ENCODE peak calls at places on chromosomes 6 and 20, in five cellular contexts. One of them, this sample, is unnamed.

GRCh38 chr6:46501136-46502089 is 10.2 kb upstream of the RCAN2 start:
- DNase-seq in NCI-H69: no peak
- DNase-seq in stimulated activated CD4-positive, alpha-beta T cell treated with anti-CD3 and anti-CD28 coated beads, Interleukin-2, amount 100 ng/mL, for 48 hours: no peak
- DNase-seq in NCI-H1694 treated with DMSO at 0.1 percent for 48 hours: no peak
- DNase-seq in G401: no peak
- DNase-seq in this sample: no peak

GRCh38 chr6:158474961-158475343 is 84.9 kb upstream of the TMEM181 start:
- DNase-seq in NCI-H69: peak
- DNase-seq in stimulated activated CD4-positive, alpha-beta T cell treated with anti-CD3 and anti-CD28 coated beads, Interleukin-2, amount 100 ng/mL, for 48 hours: no peak
- DNase-seq in NCI-H1694 treated with DMSO at 0.1 percent for 48 hours: no peak
- DNase-seq in G401: no peak
- DNase-seq in this sample: no peak

GRCh38 chr6:36028088-36028886 is 679 bp downstream of the MAPK14 start:
- DNase-seq in NCI-H69: peak
- DNase-seq in stimulated activated CD4-positive, alpha-beta T cell treated with anti-CD3 and anti-CD28 coated beads, Interleukin-2, amount 100 ng/mL, for 48 hours: peak
- DNase-seq in NCI-H1694 treated with DMSO at 0.1 percent for 48 hours: no peak
- DNase-seq in G401: peak
- DNase-seq in this sample: no peak

GRCh38 chr6:125471703-125472102 is 169.9 kb upstream of the HDDC2 start:
- DNase-seq in NCI-H69: peak
- DNase-seq in stimulated activated CD4-positive, alpha-beta T cell treated with anti-CD3 and anti-CD28 coated beads, Interleukin-2, amount 100 ng/mL, for 48 hours: no peak
- DNase-seq in NCI-H1694 treated with DMSO at 0.1 percent for 48 hours: no peak
- DNase-seq in G401: no peak
- DNase-seq in this sample: no peak

GRCh38 chr6:13260831-13261230 is 67.5 kb downstream of the TBC1D7 start:
- DNase-seq in NCI-H69: no peak
- DNase-seq in stimulated activated CD4-positive, alpha-beta T cell treated with anti-CD3 and anti-CD28 coated beads, Interleukin-2, amount 100 ng/mL, for 48 hours: no peak
- DNase-seq in NCI-H1694 treated with DMSO at 0.1 percent for 48 hours: no peak
- DNase-seq in G401: no peak
- DNase-seq in this sample: peak

GRCh38 chr6:157877573-157878011 is 54.5 kb downstream of the SNX9 start:
- DNase-seq in NCI-H69: no peak
- DNase-seq in stimulated activated CD4-positive, alpha-beta T cell treated with anti-CD3 and anti-CD28 coated beads, Interleukin-2, amount 100 ng/mL, for 48 hours: no peak
- DNase-seq in NCI-H1694 treated with DMSO at 0.1 percent for 48 hours: no peak
- DNase-seq in G401: no peak
- DNase-seq in this sample: peak

GRCh38 chr20:22462975-22463914 is 121.1 kb downstream of the FOXA2 start:
- DNase-seq in NCI-H69: peak
- DNase-seq in stimulated activated CD4-positive, alpha-beta T cell treated with anti-CD3 and anti-CD28 coated beads, Interleukin-2, amount 100 ng/mL, for 48 hours: no peak
- DNase-seq in NCI-H1694 treated with DMSO at 0.1 percent for 48 hours: no peak
- DNase-seq in G401: no peak
- DNase-seq in this sample: no peak

GRCh38 chr20:57847104-57847503 is 137.3 kb upstream of the PMEPA1 start:
- DNase-seq in NCI-H69: peak
- DNase-seq in stimulated activated CD4-positive, alpha-beta T cell treated with anti-CD3 and anti-CD28 coated beads, Interleukin-2, amount 100 ng/mL, for 48 hours: no peak
- DNase-seq in NCI-H1694 treated with DMSO at 0.1 percent for 48 hours: no peak
- DNase-seq in G401: no peak
- DNase-seq in this sample: no peak

GRCh38 chr20:58188496-58188895 is 40.0 kb downstream of the ANKRD60 start:
- DNase-seq in NCI-H69: no peak
- DNase-seq in stimulated activated CD4-positive, alpha-beta T cell treated with anti-CD3 and anti-CD28 coated beads, Interleukin-2, amount 100 ng/mL, for 48 hours: no peak
- DNase-seq in NCI-H1694 treated with DMSO at 0.1 percent for 48 hours: no peak
- DNase-seq in G401: no peak
- DNase-seq in this sample: no peak

GRCh38 chr20:4153661-4154238 is 138.4 kb upstream of the RNF24 start:
- DNase-seq in NCI-H69: no peak
- DNase-seq in stimulated activated CD4-positive, alpha-beta T cell treated with anti-CD3 and anti-CD28 coated beads, Interleukin-2, amount 100 ng/mL, for 48 hours: no peak
- DNase-seq in NCI-H1694 treated with DMSO at 0.1 percent for 48 hours: no peak
- DNase-seq in G401: no peak
- DNase-seq in this sample: no peak

GRCh38 chr6:106514281-106514885 is 114.9 kb downstream of the RTN4IP1 start:
- DNase-seq in NCI-H69: peak
- DNase-seq in stimulated activated CD4-positive, alpha-beta T cell treated with anti-CD3 and anti-CD28 coated beads, Interleukin-2, amount 100 ng/mL, for 48 hours: no peak
- DNase-seq in NCI-H1694 treated with DMSO at 0.1 percent for 48 hours: no peak
- DNase-seq in G401: no peak
- DNase-seq in this sample: no peak

This sample was measured in GM12878.